ENCODE peak calls at places on chromosome 13, in six cellular contexts. One of them, this sample, is unnamed.

GRCh38 chr13:25978961-25979360 is 72.9 kb downstream of the SHISA2 start:
- DNase-seq in H1: no peak
- DNase-seq in K562: no peak
- DNase-seq in HL-60: no peak
- DNase-seq in SK-N-SH: no peak
- DNase-seq in HepG2: no peak
- DNase-seq in this sample: no peak

GRCh38 chr13:107200491-107200890 is 632.6 kb upstream of the ARGLU1 start:
- DNase-seq in H1: no peak
- DNase-seq in K562: no peak
- DNase-seq in HL-60: no peak
- DNase-seq in SK-N-SH: no peak
- DNase-seq in HepG2: no peak
- DNase-seq in this sample: no peak

GRCh38 chr13:26022538-26023292 is 29.1 kb downstream of the SHISA2 start:
- DNase-seq in H1: peak
- DNase-seq in K562: no peak
- DNase-seq in HL-60: no peak
- DNase-seq in SK-N-SH: peak
- DNase-seq in HepG2: no peak
- DNase-seq in this sample: no peak

GRCh38 chr13:109401891-109402290 is 384.5 kb downstream of the IRS2 start:
- DNase-seq in H1: no peak
- DNase-seq in K562: no peak
- DNase-seq in HL-60: no peak
- DNase-seq in SK-N-SH: no peak
- DNase-seq in HepG2: no peak
- DNase-seq in this sample: no peak

GRCh38 chr13:109684836-109685602 is 101.4 kb downstream of the IRS2 start:
- DNase-seq in H1: no peak
- DNase-seq in K562: no peak
- DNase-seq in HL-60: no peak
- DNase-seq in SK-N-SH: no peak
- DNase-seq in HepG2: no peak
- DNase-seq in this sample: no peak

GRCh38 chr13:112658807-112659206 is 31.0 kb upstream of the ATP11A start:
- DNase-seq in H1: no peak
- DNase-seq in K562: no peak
- DNase-seq in HL-60: no peak
- DNase-seq in SK-N-SH: no peak
- DNase-seq in HepG2: no peak
- DNase-seq in this sample: no peak

GRCh38 chr13:99366075-99366987 is 59.1 kb upstream of the GPR183 start:
- DNase-seq in H1: peak
- DNase-seq in K562: no peak
- DNase-seq in HL-60: no peak
- DNase-seq in SK-N-SH: no peak
- DNase-seq in HepG2: no peak
- DNase-seq in this sample: peak

GRCh38 chr13:54445453-54445852 is 1416.8 kb downstream of the OLFM4 start:
- DNase-seq in H1: no peak
- DNase-seq in K562: no peak
- DNase-seq in HL-60: no peak
- DNase-seq in SK-N-SH: no peak
- DNase-seq in HepG2: no peak
- DNase-seq in this sample: no peak

GRCh38 chr13:112181336-112182051 is 114.5 kb downstream of the SOX1 start:
- DNase-seq in H1: no peak
- DNase-seq in K562: no peak
- DNase-seq in HL-60: no peak
- DNase-seq in SK-N-SH: no peak
- DNase-seq in HepG2: no peak
- DNase-seq in this sample: no peak

GRCh38 chr13:33174980-33175379 is 110.6 kb downstream of the STARD13 start:
- DNase-seq in H1: no peak
- DNase-seq in K562: no peak
- DNase-seq in HL-60: no peak
- DNase-seq in SK-N-SH: no peak
- DNase-seq in HepG2: no peak
- DNase-seq in this sample: no peak

GRCh38 chr13:44629465-44630183 is 53.5 kb upstream of the TSC22D1 start:
- DNase-seq in H1: no peak
- DNase-seq in K562: no peak
- DNase-seq in HL-60: no peak
- DNase-seq in SK-N-SH: no peak
- DNase-seq in HepG2: no peak
- DNase-seq in this sample: no peak

GRCh38 chr13:21001471-21001870 is 59.9 kb downstream of the LATS2 start:
- DNase-seq in H1: no peak
- DNase-seq in K562: no peak
- DNase-seq in HL-60: no peak
- DNase-seq in SK-N-SH: no peak
- DNase-seq in HepG2: no peak
- DNase-seq in this sample: no peak

GRCh38 chr13:109043561-109044075 is 414.2 kb downstream of the MYO16 start:
- DNase-seq in H1: no peak
- DNase-seq in K562: no peak
- DNase-seq in HL-60: no peak
- DNase-seq in SK-N-SH: no peak
- DNase-seq in HepG2: no peak
- DNase-seq in this sample: no peak

GRCh38 chr13:21596722-21597121 is 7.2 kb downstream of the MICU2 start:
- DNase-seq in H1: no peak
- DNase-seq in K562: no peak
- DNase-seq in HL-60: no peak
- DNase-seq in SK-N-SH: no peak
- DNase-seq in HepG2: no peak
- DNase-seq in this sample: no peak

GRCh38 chr13:48591889-48592725 is 59.2 kb upstream of the RCBTB2 start:
- DNase-seq in H1: no peak
- DNase-seq in K562: no peak
- DNase-seq in HL-60: no peak
- DNase-seq in SK-N-SH: no peak
- DNase-seq in HepG2: no peak
- DNase-seq in this sample: no peak

GRCh38 chr13:25648996-25649633 is 277.3 kb downstream of the ATP8A2 start:
- DNase-seq in H1: no peak
- DNase-seq in K562: no peak
- DNase-seq in HL-60: no peak
- DNase-seq in SK-N-SH: no peak
- DNase-seq in HepG2: no peak
- DNase-seq in this sample: no peak

GRCh38 chr13:45162821-45163220 is 38.0 kb downstream of the KCTD4 start:
- DNase-seq in H1: no peak
- DNase-seq in K562: no peak
- DNase-seq in HL-60: no peak
- DNase-seq in SK-N-SH: no peak
- DNase-seq in HepG2: no peak
- DNase-seq in this sample: no peak

GRCh38 chr13:106100261-106100919 is 435.1 kb downstream of the EFNB2 start:
- DNase-seq in H1: peak
- DNase-seq in K562: no peak
- DNase-seq in HL-60: no peak
- DNase-seq in SK-N-SH: no peak
- DNase-seq in HepG2: no peak
- DNase-seq in this sample: no peak

GRCh38 chr13:90238433-90238832 is 1109.1 kb upstream of the MIR17HG start:
- DNase-seq in H1: no peak
- DNase-seq in K562: no peak
- DNase-seq in HL-60: no peak
- DNase-seq in SK-N-SH: no peak
- DNase-seq in HepG2: no peak
- DNase-seq in this sample: no peak

GRCh38 chr13:98252931-98253470 is 75.9 kb upstream of the RNF113B start:
- DNase-seq in H1: no peak
- DNase-seq in K562: no peak
- DNase-seq in HL-60: no peak
- DNase-seq in SK-N-SH: no peak
- DNase-seq in HepG2: peak
- DNase-seq in this sample: no peak
- TF ChIP-seq GABPA in H1: no peak
- TF ChIP-seq GABPA in K562: no peak
- TF ChIP-seq GABPA in HL-60: no peak
- TF ChIP-seq GABPA in SK-N-SH: no peak
- TF ChIP-seq GABPA in HepG2: no peak
- TF ChIP-seq GABPA in this sample: no peak

GRCh38 chr13:39419068-39419467 is 183.9 kb downstream of the LHFPL6 start:
- DNase-seq in H1: no peak
- DNase-seq in K562: no peak
- DNase-seq in HL-60: no peak
- DNase-seq in SK-N-SH: no peak
- DNase-seq in HepG2: no peak
- DNase-seq in this sample: no peak
- TF ChIP-seq GABPA in H1: no peak
- TF ChIP-seq GABPA in K562: no peak
- TF ChIP-seq GABPA in HL-60: no peak
- TF ChIP-seq GABPA in SK-N-SH: no peak
- TF ChIP-seq GABPA in HepG2: no peak
- TF ChIP-seq GABPA in this sample: no peak

GRCh38 chr13:18233783-18234299 is 947.8 kb downstream of the TUBA3C start:
- DNase-seq in H1: no peak
- DNase-seq in K562: no peak
- DNase-seq in HL-60: no peak
- DNase-seq in SK-N-SH: no peak
- DNase-seq in HepG2: no peak
- DNase-seq in this sample: no peak

GRCh38 chr13:18232298-18232993 is 949.2 kb downstream of the TUBA3C start:
- DNase-seq in H1: no peak
- DNase-seq in K562: no peak
- DNase-seq in HL-60: no peak
- DNase-seq in SK-N-SH: no peak
- DNase-seq in HepG2: no peak
- DNase-seq in this sample: no peak

GRCh38 chr13:18235172-18235571 is 946.5 kb downstream of the TUBA3C start:
- DNase-seq in H1: no peak
- DNase-seq in K562: no peak
- DNase-seq in HL-60: no peak
- DNase-seq in SK-N-SH: no peak
- DNase-seq in HepG2: no peak
- DNase-seq in this sample: no peak

GRCh38 chr13:18235756-18236527 is 945.7 kb downstream of the TUBA3C start:
- DNase-seq in H1: no peak
- DNase-seq in K562: no peak
- DNase-seq in HL-60: no peak
- DNase-seq in SK-N-SH: no peak
- DNase-seq in HepG2: no peak
- DNase-seq in this sample: no peak

DNA sequence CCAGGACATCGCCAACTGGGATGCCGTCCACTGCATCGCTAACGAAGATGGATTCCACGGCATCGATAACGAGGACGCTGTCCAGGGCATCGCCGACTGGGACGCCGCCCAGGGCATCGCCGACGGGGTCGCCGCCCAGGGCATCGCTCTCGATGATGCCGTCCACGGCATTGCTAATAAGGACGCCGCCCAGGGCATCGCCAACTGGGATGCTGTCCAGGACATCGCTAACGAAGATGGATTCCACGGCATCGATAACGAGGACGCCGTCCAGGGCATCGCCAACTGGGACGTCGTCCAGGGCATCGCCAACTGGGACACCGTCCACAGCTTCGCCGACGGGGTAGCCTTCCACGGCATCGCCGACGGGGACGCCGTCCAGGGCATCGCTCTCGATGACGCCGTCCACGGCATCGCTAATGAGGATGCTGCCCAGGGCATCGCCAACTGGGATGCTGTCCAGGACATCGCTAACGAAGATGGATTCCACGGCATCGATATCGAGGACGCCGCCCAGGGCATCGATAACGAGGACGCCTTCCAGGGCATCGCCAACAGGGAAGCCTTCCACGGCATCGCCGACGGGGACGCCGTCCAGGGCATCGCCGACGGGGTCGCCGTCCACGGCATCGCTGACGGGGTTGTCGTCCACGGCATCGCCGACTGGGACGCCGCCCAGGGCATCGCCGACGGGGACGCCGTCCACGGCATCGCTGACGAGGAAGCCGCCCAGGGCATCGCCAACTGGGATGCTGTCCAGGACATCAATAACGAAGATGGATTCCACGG is 948.4 kb downstream of the TUBA3C start:
- DNase-seq in H1: no peak
- DNase-seq in K562: no peak
- DNase-seq in HL-60: no peak
- DNase-seq in SK-N-SH: no peak
- DNase-seq in HepG2: no peak
- DNase-seq in this sample: no peak
- TF ChIP-seq GABPA in H1: no peak
- TF ChIP-seq GABPA in K562: no peak
- TF ChIP-seq GABPA in HL-60: no peak
- TF ChIP-seq GABPA in SK-N-SH: no peak
- TF ChIP-seq GABPA in HepG2: no peak
- TF ChIP-seq GABPA in this sample: no peak

GRCh38 chr13:113951246-113951999 is 22.5 kb downstream of the C13orf46 start:
- DNase-seq in H1: peak
- DNase-seq in K562: peak
- DNase-seq in HL-60: peak
- DNase-seq in SK-N-SH: peak
- DNase-seq in HepG2: peak
- DNase-seq in this sample: no peak
- TF ChIP-seq GABPA in H1: no peak
- TF ChIP-seq GABPA in K562: no peak
- TF ChIP-seq GABPA in HL-60: no peak
- TF ChIP-seq GABPA in SK-N-SH: no peak
- TF ChIP-seq GABPA in HepG2: no peak
- TF ChIP-seq GABPA in this sample: no peak

DNA sequence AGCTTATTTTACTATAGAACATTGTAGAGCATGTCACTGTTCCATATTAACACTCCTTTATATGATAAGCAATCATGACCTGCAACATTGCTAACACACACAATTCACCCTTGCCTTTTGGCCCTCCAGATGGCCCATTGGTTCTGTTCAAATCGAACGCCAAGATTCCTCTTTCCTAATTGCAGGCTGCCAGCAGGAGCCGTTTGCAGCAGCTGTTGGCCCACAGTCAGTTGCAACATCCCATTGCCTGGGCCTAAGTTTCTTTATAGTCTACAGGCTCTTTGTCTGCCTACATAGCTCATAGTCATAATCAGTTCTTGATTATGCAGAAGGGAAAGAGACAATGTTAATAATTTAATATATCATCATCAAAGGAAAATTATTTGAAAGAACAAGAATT is 37.6 kb downstream of the KCTD12 start:
- DNase-seq in H1: no peak
- DNase-seq in K562: no peak
- DNase-seq in HL-60: peak
- DNase-seq in SK-N-SH: no peak
- DNase-seq in HepG2: no peak
- DNase-seq in this sample: no peak
- TF ChIP-seq GABPA in H1: no peak
- TF ChIP-seq GABPA in K562: no peak
- TF ChIP-seq GABPA in HL-60: peak
- TF ChIP-seq GABPA in SK-N-SH: no peak
- TF ChIP-seq GABPA in HepG2: no peak
- TF ChIP-seq GABPA in this sample: no peak

GRCh38 chr13:101751488-101751887 is 299.0 kb downstream of the ITGBL1 start:
- DNase-seq in H1: no peak
- DNase-seq in K562: no peak
- DNase-seq in HL-60: no peak
- DNase-seq in SK-N-SH: peak
- DNase-seq in HepG2: no peak
- DNase-seq in this sample: no peak
- TF ChIP-seq GABPA in H1: no peak
- TF ChIP-seq GABPA in K562: no peak
- TF ChIP-seq GABPA in HL-60: no peak
- TF ChIP-seq GABPA in SK-N-SH: no peak
- TF ChIP-seq GABPA in HepG2: no peak
- TF ChIP-seq GABPA in this sample: no peak

This sample was measured in GM12878.